ENCODE peak calls at places on chromosomes 7 and 10, in ten cellular contexts. One of them, this sample, is unnamed.

GRCh38 chr7:24869572-24869971 is 110.4 kb downstream of the OSBPL3 start:
- DNase-seq in AG09319: no peak
- DNase-seq in neuronal stem cell: no peak
- DNase-seq in osteocyte: no peak
- DNase-seq in neural progenitor cell: no peak
- DNase-seq in anterior cingulate cortex: no peak
- DNase-seq in T-helper 9 cell: no peak
- DNase-seq in activated gamma-delta T cell treated with anti-CD3 and anti-CD28 coated beads, Interleukin-2, amount 50 U/mL, for 16 hours: no peak
- DNase-seq in HT-29: no peak
- DNase-seq in SK-N-SH: no peak
- DNase-seq in this sample: no peak

GRCh38 chr10:88120075-88120474 is 256.6 kb downstream of the PTEN start:
- DNase-seq in AG09319: no peak
- DNase-seq in neuronal stem cell: no peak
- DNase-seq in osteocyte: no peak
- DNase-seq in neural progenitor cell: no peak
- DNase-seq in anterior cingulate cortex: no peak
- DNase-seq in T-helper 9 cell: no peak
- DNase-seq in activated gamma-delta T cell treated with anti-CD3 and anti-CD28 coated beads, Interleukin-2, amount 50 U/mL, for 16 hours: no peak
- DNase-seq in HT-29: no peak
- DNase-seq in SK-N-SH: no peak
- DNase-seq in this sample: no peak

GRCh38 chr7:39406464-39406863 is 159.7 kb upstream of the YAE1 start:
- DNase-seq in AG09319: no peak
- DNase-seq in neuronal stem cell: no peak
- DNase-seq in osteocyte: no peak
- DNase-seq in neural progenitor cell: no peak
- DNase-seq in anterior cingulate cortex: no peak
- DNase-seq in T-helper 9 cell: no peak
- DNase-seq in activated gamma-delta T cell treated with anti-CD3 and anti-CD28 coated beads, Interleukin-2, amount 50 U/mL, for 16 hours: no peak
- DNase-seq in HT-29: peak; percentile 22
- DNase-seq in SK-N-SH: no peak
- DNase-seq in this sample: no peak

GRCh38 chr7:16083931-16084330 is 337.4 kb downstream of the CRPPA start:
- DNase-seq in AG09319: no peak
- DNase-seq in neuronal stem cell: no peak
- DNase-seq in osteocyte: no peak
- DNase-seq in neural progenitor cell: no peak
- DNase-seq in anterior cingulate cortex: no peak
- DNase-seq in T-helper 9 cell: no peak
- DNase-seq in activated gamma-delta T cell treated with anti-CD3 and anti-CD28 coated beads, Interleukin-2, amount 50 U/mL, for 16 hours: no peak
- DNase-seq in HT-29: peak; percentile 86
- DNase-seq in SK-N-SH: no peak
- DNase-seq in this sample: peak; percentile 81

GRCh38 chr7:142745091-142745635 is 4.1 kb upstream of the PRSS1 start:
- DNase-seq in AG09319: no peak
- DNase-seq in neuronal stem cell: no peak
- DNase-seq in osteocyte: no peak
- DNase-seq in neural progenitor cell: no peak
- DNase-seq in anterior cingulate cortex: no peak
- DNase-seq in T-helper 9 cell: no peak
- DNase-seq in activated gamma-delta T cell treated with anti-CD3 and anti-CD28 coated beads, Interleukin-2, amount 50 U/mL, for 16 hours: no peak
- DNase-seq in HT-29: no peak
- DNase-seq in SK-N-SH: no peak
- DNase-seq in this sample: no peak

GRCh38 chr10:54853883-54854282 is 52.9 kb upstream of the PCDH15 start:
- DNase-seq in AG09319: no peak
- DNase-seq in neuronal stem cell: no peak
- DNase-seq in osteocyte: no peak
- DNase-seq in neural progenitor cell: no peak
- DNase-seq in anterior cingulate cortex: no peak
- DNase-seq in T-helper 9 cell: no peak
- DNase-seq in activated gamma-delta T cell treated with anti-CD3 and anti-CD28 coated beads, Interleukin-2, amount 50 U/mL, for 16 hours: no peak
- DNase-seq in HT-29: no peak
- DNase-seq in SK-N-SH: no peak
- DNase-seq in this sample: no peak

GRCh38 chr7:1555046-1555812 is 776 bp downstream of the TMEM184A start:
- DNase-seq in AG09319: no peak
- DNase-seq in neuronal stem cell: no peak
- DNase-seq in osteocyte: no peak
- DNase-seq in neural progenitor cell: no peak
- DNase-seq in anterior cingulate cortex: no peak
- DNase-seq in T-helper 9 cell: no peak
- DNase-seq in activated gamma-delta T cell treated with anti-CD3 and anti-CD28 coated beads, Interleukin-2, amount 50 U/mL, for 16 hours: no peak
- DNase-seq in HT-29: peak; percentile 97
- DNase-seq in SK-N-SH: peak; percentile 74
- DNase-seq in this sample: peak; percentile 96

GRCh38 chr7:148789228-148789627 is 90.5 kb downstream of the CUL1 start:
- DNase-seq in AG09319: no peak
- DNase-seq in neuronal stem cell: no peak
- DNase-seq in osteocyte: no peak
- DNase-seq in neural progenitor cell: no peak
- DNase-seq in anterior cingulate cortex: no peak
- DNase-seq in T-helper 9 cell: no peak
- DNase-seq in activated gamma-delta T cell treated with anti-CD3 and anti-CD28 coated beads, Interleukin-2, amount 50 U/mL, for 16 hours: no peak
- DNase-seq in HT-29: no peak
- DNase-seq in SK-N-SH: no peak
- DNase-seq in this sample: no peak

GRCh38 chr7:155313082-155313481 is 15.4 kb downstream of the INSIG1 start:
- DNase-seq in AG09319: no peak
- DNase-seq in neuronal stem cell: no peak
- DNase-seq in osteocyte: no peak
- DNase-seq in neural progenitor cell: no peak
- DNase-seq in anterior cingulate cortex: no peak
- DNase-seq in T-helper 9 cell: no peak
- DNase-seq in activated gamma-delta T cell treated with anti-CD3 and anti-CD28 coated beads, Interleukin-2, amount 50 U/mL, for 16 hours: no peak
- DNase-seq in HT-29: no peak
- DNase-seq in SK-N-SH: no peak
- DNase-seq in this sample: no peak

GRCh38 chr7:27116962-27117686 is 13.4 kb downstream of the HOXA4 start:
- DNase-seq in AG09319: no peak
- DNase-seq in neuronal stem cell: no peak
- DNase-seq in osteocyte: no peak
- DNase-seq in neural progenitor cell: no peak
- DNase-seq in anterior cingulate cortex: no peak
- DNase-seq in T-helper 9 cell: no peak
- DNase-seq in activated gamma-delta T cell treated with anti-CD3 and anti-CD28 coated beads, Interleukin-2, amount 50 U/mL, for 16 hours: no peak
- DNase-seq in HT-29: no peak
- DNase-seq in SK-N-SH: no peak
- DNase-seq in this sample: no peak

GRCh38 chr10:113484487-113484886 is 68.4 kb upstream of the HABP2 start:
- DNase-seq in AG09319: no peak
- DNase-seq in neuronal stem cell: no peak
- DNase-seq in osteocyte: no peak
- DNase-seq in neural progenitor cell: no peak
- DNase-seq in anterior cingulate cortex: no peak
- DNase-seq in T-helper 9 cell: no peak
- DNase-seq in activated gamma-delta T cell treated with anti-CD3 and anti-CD28 coated beads, Interleukin-2, amount 50 U/mL, for 16 hours: no peak
- DNase-seq in HT-29: no peak
- DNase-seq in SK-N-SH: no peak
- DNase-seq in this sample: no peak

GRCh38 chr10:588246-589165 is 101.0 kb downstream of the DIP2C start:
- DNase-seq in AG09319: no peak
- DNase-seq in neuronal stem cell: no peak
- DNase-seq in osteocyte: no peak
- DNase-seq in neural progenitor cell: no peak
- DNase-seq in anterior cingulate cortex: no peak
- DNase-seq in T-helper 9 cell: no peak
- DNase-seq in activated gamma-delta T cell treated with anti-CD3 and anti-CD28 coated beads, Interleukin-2, amount 50 U/mL, for 16 hours: no peak
- DNase-seq in HT-29: no peak
- DNase-seq in SK-N-SH: no peak
- DNase-seq in this sample: peak; percentile 14

GRCh38 chr10:3749597-3750351 is 35.2 kb downstream of the KLF6 start:
- DNase-seq in AG09319: no peak
- DNase-seq in neuronal stem cell: no peak
- DNase-seq in osteocyte: peak; percentile 75
- DNase-seq in neural progenitor cell: no peak
- DNase-seq in anterior cingulate cortex: no peak
- DNase-seq in T-helper 9 cell: no peak
- DNase-seq in activated gamma-delta T cell treated with anti-CD3 and anti-CD28 coated beads, Interleukin-2, amount 50 U/mL, for 16 hours: no peak
- DNase-seq in HT-29: peak; percentile 41
- DNase-seq in SK-N-SH: no peak
- DNase-seq in this sample: no peak

GRCh38 chr7:79420464-79420863 is 33.0 kb downstream of the MAGI2 start:
- DNase-seq in AG09319: peak; percentile 92
- DNase-seq in neuronal stem cell: no peak
- DNase-seq in osteocyte: no peak
- DNase-seq in neural progenitor cell: no peak
- DNase-seq in anterior cingulate cortex: no peak
- DNase-seq in T-helper 9 cell: no peak
- DNase-seq in activated gamma-delta T cell treated with anti-CD3 and anti-CD28 coated beads, Interleukin-2, amount 50 U/mL, for 16 hours: no peak
- DNase-seq in HT-29: no peak
- DNase-seq in SK-N-SH: no peak
- DNase-seq in this sample: no peak

GRCh38 chr10:122292376-122292775 is 21.3 kb downstream of the BTBD16 start:
- DNase-seq in AG09319: no peak
- DNase-seq in neuronal stem cell: no peak
- DNase-seq in osteocyte: no peak
- DNase-seq in neural progenitor cell: no peak
- DNase-seq in anterior cingulate cortex: no peak
- DNase-seq in T-helper 9 cell: no peak
- DNase-seq in activated gamma-delta T cell treated with anti-CD3 and anti-CD28 coated beads, Interleukin-2, amount 50 U/mL, for 16 hours: no peak
- DNase-seq in HT-29: peak; percentile 63
- DNase-seq in SK-N-SH: no peak
- DNase-seq in this sample: no peak

GRCh38 chr10:92074126-92074887 is 150.7 kb downstream of the BTAF1 start:
- DNase-seq in AG09319: no peak
- DNase-seq in neuronal stem cell: no peak
- DNase-seq in osteocyte: no peak
- DNase-seq in neural progenitor cell: no peak
- DNase-seq in anterior cingulate cortex: no peak
- DNase-seq in T-helper 9 cell: no peak
- DNase-seq in activated gamma-delta T cell treated with anti-CD3 and anti-CD28 coated beads, Interleukin-2, amount 50 U/mL, for 16 hours: no peak
- DNase-seq in HT-29: peak; percentile 63
- DNase-seq in SK-N-SH: no peak
- DNase-seq in this sample: no peak

GRCh38 chr7:90266808-90267207 is 21.8 kb downstream of the CFAP69 start:
- DNase-seq in AG09319: peak; percentile 39
- DNase-seq in neuronal stem cell: no peak
- DNase-seq in osteocyte: no peak
- DNase-seq in neural progenitor cell: no peak
- DNase-seq in anterior cingulate cortex: no peak
- DNase-seq in T-helper 9 cell: no peak
- DNase-seq in activated gamma-delta T cell treated with anti-CD3 and anti-CD28 coated beads, Interleukin-2, amount 50 U/mL, for 16 hours: no peak
- DNase-seq in HT-29: no peak
- DNase-seq in SK-N-SH: no peak
- DNase-seq in this sample: no peak

This sample was measured in PC-9.